ENCODE peak calls at places on chromosomes 6 and 20, in four cellular contexts. One of them, this sample, is unnamed.

GRCh38 chr20:42373049-42373448 is 754.9 kb upstream of the CHD6 start:
- DNase-seq in GM19239: no peak
- DNase-seq in amygdala: no peak
- DNase-seq in mucosa of gallbladder: no peak
- DNase-seq in this sample: no peak

GRCh38 chr6:105077592-105078463 is 102.0 kb downstream of the POPDC3 start:
- DNase-seq in amygdala: no peak
- DNase-seq in GM19239: no peak
- DNase-seq in mucosa of gallbladder: no peak
- DNase-seq in this sample: no peak

GRCh38 chr6:128018821-128019220 is 118.0 kb upstream of the THEMIS start:
- DNase-seq in GM19239: no peak
- DNase-seq in amygdala: no peak
- DNase-seq in mucosa of gallbladder: no peak
- DNase-seq in this sample: no peak

GRCh38 chr6:98946877-98947410 is 802 bp downstream of the FBXL4 start:
- DNase-seq in GM19239: no peak
- DNase-seq in amygdala: no peak
- DNase-seq in mucosa of gallbladder: peak
- DNase-seq in this sample: no peak

GRCh38 chr6:34143884-34144580 is 1.9 kb downstream of the GRM4 start:
- DNase-seq in mucosa of gallbladder: no peak
- DNase-seq in GM19239: no peak
- DNase-seq in amygdala: no peak
- DNase-seq in this sample: no peak

GRCh38 chr6:147390909-147391536 is 117.5 kb upstream of the SAMD5 start:
- DNase-seq in amygdala: no peak
- DNase-seq in GM19239: no peak
- DNase-seq in mucosa of gallbladder: no peak
- DNase-seq in this sample: no peak

GRCh38 chr20:58054744-58055373 is 173.6 kb downstream of the ANKRD60 start:
- DNase-seq in GM19239: no peak
- DNase-seq in mucosa of gallbladder: peak
- DNase-seq in amygdala: peak
- DNase-seq in this sample: no peak

GRCh38 chr6:159085396-159085895 is 40.7 kb upstream of the TAGAP start:
- DNase-seq in GM19239: no peak
- DNase-seq in amygdala: no peak
- DNase-seq in mucosa of gallbladder: no peak
- DNase-seq in this sample: no peak

GRCh38 chr20:608970-609369 is 1.1 kb downstream of the TCF15 start:
- DNase-seq in GM19239: no peak
- DNase-seq in amygdala: no peak
- DNase-seq in mucosa of gallbladder: no peak
- DNase-seq in this sample: no peak

GRCh38 chr6:47094351-47094925 is 52.3 kb upstream of the ADGRF1 start:
- DNase-seq in GM19239: no peak
- DNase-seq in amygdala: no peak
- DNase-seq in mucosa of gallbladder: peak
- DNase-seq in this sample: no peak

GRCh38 chr20:17568045-17568788 is 1.7 kb upstream of the DSTN start:
- DNase-seq in mucosa of gallbladder: no peak
- DNase-seq in GM19239: no peak
- DNase-seq in amygdala: no peak
- DNase-seq in this sample: no peak

GRCh38 chr20:58236612-58237317 is 8.3 kb upstream of the ANKRD60 start:
- DNase-seq in GM19239: peak
- DNase-seq in mucosa of gallbladder: peak
- DNase-seq in amygdala: no peak
- DNase-seq in this sample: peak

GRCh38 chr6:125738276-125738675 is 11.2 kb upstream of the HEY2 start:
- DNase-seq in amygdala: no peak
- DNase-seq in mucosa of gallbladder: no peak
- DNase-seq in GM19239: no peak
- DNase-seq in this sample: no peak

GRCh38 chr6:4804095-4804494 is 27.9 kb downstream of the CDYL start:
- DNase-seq in GM19239: no peak
- DNase-seq in amygdala: no peak
- DNase-seq in mucosa of gallbladder: no peak
- DNase-seq in this sample: no peak

GRCh38 chr20:4592316-4593148 is 129.2 kb upstream of the PRND start:
- DNase-seq in amygdala: no peak
- DNase-seq in mucosa of gallbladder: peak
- DNase-seq in GM19239: peak
- DNase-seq in this sample: no peak

GRCh38 chr6:72551470-72551869 is 70.4 kb upstream of the KCNQ5 start:
- DNase-seq in mucosa of gallbladder: no peak
- DNase-seq in amygdala: no peak
- DNase-seq in GM19239: no peak
- DNase-seq in this sample: no peak

GRCh38 chr6:71979911-71980310 is 93.6 kb downstream of the RIMS1 start:
- DNase-seq in amygdala: no peak
- DNase-seq in mucosa of gallbladder: no peak
- DNase-seq in GM19239: no peak
- DNase-seq in this sample: no peak

This sample was measured in GM12864.